ENCODE peak calls at places on chromosome 4, in five cellular contexts. W is ACHN; T is stimulated activated CD4-positive, alpha-beta T cell treated with anti-CD3 and anti-CD28 coated beads, Interleukin-2, amount 100 ng/mL, for 48 hours; F is D341Med; D is T1000. Y is an unnamed sample.

GRCh38 chr4:69649629-69650028 is 3.4 kb downstream of the UGT2A1 start:
- DNase-seq in D (no peak), T (no peak), W (no peak), F (no peak), Y (no peak)

GRCh38 chr4:136925203-136925602 is 607.1 kb downstream of the PCDH18 start:
- DNase-seq in T (no peak), W (no peak), D (no peak), F (no peak), Y (no peak)

GRCh38 chr4:110171981-110172380 is 26.4 kb downstream of the ELOVL6 start:
- DNase-seq in F (no peak), T (no peak), W (no peak), D (no peak), Y (no peak)

GRCh38 chr4:168220893-168221292 is 97.7 kb downstream of the DDX60 start:
- DNase-seq in F (no peak), T (no peak), D (no peak), W (no peak), Y (no peak)

GRCh38 chr4:40255722-40256281 is 59.0 kb downstream of the RHOH start:
- DNase-seq in D (peak), W (peak), F (no peak), T (no peak), Y (peak)

GRCh38 chr4:61201562-61202099 is 1.5 kb downstream of the ADGRL3 start:
- DNase-seq in F (peak), W (no peak), D (peak), T (no peak), Y (no peak)

GRCh38 chr4:54290980-54291379 is 61.9 kb downstream of the PDGFRA start:
- DNase-seq in T (no peak), D (no peak), W (no peak), F (no peak), Y (no peak)

GRCh38 chr4:146359771-146360170 is 145.4 kb downstream of the REELD1 start:
- DNase-seq in W (no peak), F (no peak), D (no peak), T (no peak), Y (no peak)

GRCh38 chr4:95155759-95156451 is 392.9 kb downstream of the UNC5C start:
- DNase-seq in W (peak), T (no peak), D (no peak), F (peak), Y (no peak)

Y was measured in HFF-Myc.